ENCODE peak calls at places on chromosomes 11 and 22, in five cellular contexts. C is fibroblast of lung, T is psoas muscle, J is GM23248, H is ovary. D is an unnamed sample.

GRCh38 chr11:69344570-69345145 is 50.7 kb downstream of the MYEOV start:
- DNase-seq in C (no peak), T (no peak), J (no peak), H (no peak), D (no peak)

GRCh38 chr11:114890076-114890475 is 211.7 kb downstream of the NXPE2 start:
- DNase-seq in C (no peak), T (no peak), J (no peak), H (no peak), D (no peak)

GRCh38 chr11:2237457-2238238 is 32.7 kb downstream of the ASCL2 start:
- DNase-seq in C (no peak), T (no peak), J (no peak), H (no peak), D (no peak)

GRCh38 chr22:27726726-27727449 is 74.7 kb downstream of the MN1 start:
- DNase-seq in C (peak; percentile 84), T (peak; percentile 64), J (peak; percentile 95), H (peak; percentile 59), D (peak; percentile 81)

GRCh38 chr11:35214792-35215193 is 75.8 kb downstream of the CD44 start:
- DNase-seq in C (peak; percentile 100), T (no peak), J (peak; percentile 98), H (no peak), D (no peak)

GRCh38 chr11:70630816-70631623 is 232.7 kb downstream of the CTTN start:
- DNase-seq in C (no peak), T (no peak), J (peak; percentile 7), H (no peak), D (no peak)

GRCh38 chr11:1864831-1865665 is 12.2 kb downstream of the LSP1 start:
- DNase-seq in C (no peak), T (peak; percentile 79), J (no peak), H (peak; percentile 61), D (no peak)

GRCh38 chr11:45765836-45766235 is 39.1 kb upstream of the SLC35C1 start:
- DNase-seq in C (no peak), T (no peak), J (no peak), H (no peak), D (no peak)

GRCh38 chr11:10478574-10479550 is 23.8 kb downstream of the AMPD3 start:
- DNase-seq in C (no peak), T (no peak), J (peak; percentile 19), H (no peak), D (peak; percentile 69)

GRCh38 chr11:36507824-36508489 is 2.1 kb downstream of the TRAF6 start:
- DNase-seq in C (no peak), T (peak; percentile 52), J (peak; percentile 20), H (no peak), D (no peak)

GRCh38 chr22:44359496-44360110 is 46.9 kb upstream of the SHISAL1 start:
- DNase-seq in C (no peak), T (peak; percentile 40), J (no peak), H (peak; percentile 28), D (peak; percentile 27)

GRCh38 chr22:46627806-46628482 is 7.8 kb downstream of the GRAMD4 start:
- DNase-seq in C (no peak), T (peak; percentile 39), J (no peak), H (no peak), D (peak; percentile 37)

GRCh38 chr11:128934351-128934750 is 8.3 kb downstream of the TP53AIP1 start:
- DNase-seq in C (no peak), T (no peak), J (no peak), H (no peak), D (no peak)

GRCh38 chr22:37991738-37992442 is 7.5 kb upstream of the SOX10 start:
- DNase-seq in C (no peak), T (no peak), J (peak; percentile 9), H (no peak), D (no peak)

GRCh38 chr11:108985611-108986279 is 320.9 kb downstream of the DDX10 start:
- DNase-seq in C (peak; percentile 72), T (no peak), J (peak; percentile 80), H (no peak), D (no peak)

GRCh38 chr11:96567667-96568066 is 177.9 kb downstream of the JRKL start:
- DNase-seq in C (no peak), T (no peak), J (no peak), H (no peak), D (no peak)

GRCh38 chr11:73398132-73398526 is 21.9 kb downstream of the RELT start:
- DNase-seq in C (no peak), T (no peak), J (no peak), H (no peak), D (no peak)

GRCh38 chr11:14249121-14249963 is 109.6 kb downstream of the RRAS2 start:
- DNase-seq in C (peak; percentile 21), T (peak; percentile 75), J (peak; percentile 72), H (peak; percentile 72), D (peak; percentile 87)

GRCh38 chr11:70036971-70037882 is 40.9 kb upstream of the ANO1 start:
- DNase-seq in C (no peak), T (no peak), J (no peak), H (no peak), D (peak; percentile 8)

GRCh38 chr11:6606471-6607189 is 3.1 kb downstream of the ILK start:
- DNase-seq in C (peak; percentile 96), T (peak; percentile 94), J (peak; percentile 94), H (peak; percentile 92), D (peak; percentile 98)

GRCh38 chr22:44519895-44520294 is 21.9 kb upstream of the RTL6 start:
- DNase-seq in C (no peak), T (no peak), J (no peak), H (no peak), D (no peak)

GRCh38 chr11:22982903-22983302 is 122.6 kb upstream of the CCDC179 start:
- DNase-seq in C (no peak), T (no peak), J (no peak), H (no peak), D (no peak)

GRCh38 chr22:43988116-43988817 is 33.0 kb downstream of the SAMM50 start:
- DNase-seq in C (no peak), T (no peak), J (no peak), H (no peak), D (no peak)

DNA sequence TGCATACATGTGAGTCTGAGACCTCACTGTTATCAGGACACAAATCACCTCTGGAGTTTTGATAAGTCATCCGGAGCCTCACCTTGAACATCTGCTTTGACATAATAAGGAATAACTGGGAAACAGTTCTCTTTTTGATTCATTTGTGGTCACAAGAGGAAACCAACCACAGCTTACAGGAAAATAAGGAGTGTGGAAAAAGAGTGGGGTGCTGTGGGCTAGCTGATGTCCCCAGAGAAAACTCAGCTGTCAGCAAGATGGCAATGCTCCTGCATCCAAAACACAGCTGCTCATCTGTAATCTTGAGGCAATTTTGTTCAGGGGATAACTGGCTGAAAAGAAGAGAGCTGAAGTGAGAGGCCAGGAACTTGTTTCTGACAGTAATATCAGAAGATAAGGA is 416.4 kb upstream of the SYN3 start:
- DNase-seq in C (peak; percentile 9), T (no peak), J (no peak), H (no peak), D (no peak)
- H3K4me1 ChIP-seq in C (no peaks in the 10 kb centered on the region), T (peaks cover 38% of the 10 kb centered on the region), J (peaks cover 12% of the 10 kb centered on the region), H (no peaks in the 10 kb centered on the region), D (no peaks in the 10 kb centered on the region)

GRCh38 chr22:49077036-49077393 is 750.7 kb downstream of the BRD1 start:
- DNase-seq in C (no peak), T (peak; percentile 19), J (no peak), H (no peak), D (peak; percentile 62)

GRCh38 chr22:49075150-49075549 is 752.5 kb downstream of the BRD1 start:
- DNase-seq in C (no peak), T (peak; percentile 8), J (no peak), H (no peak), D (no peak)

GRCh38 chr22:49076300-49077035 is 751.2 kb downstream of the BRD1 start:
- DNase-seq in C (no peak), T (peak; percentile 12), J (no peak), H (no peak), D (peak; percentile 41)

GRCh38 chr22:49073873-49074417 is 753.7 kb downstream of the BRD1 start:
- DNase-seq in C (no peak), T (no peak), J (no peak), H (no peak), D (no peak)

DNA sequence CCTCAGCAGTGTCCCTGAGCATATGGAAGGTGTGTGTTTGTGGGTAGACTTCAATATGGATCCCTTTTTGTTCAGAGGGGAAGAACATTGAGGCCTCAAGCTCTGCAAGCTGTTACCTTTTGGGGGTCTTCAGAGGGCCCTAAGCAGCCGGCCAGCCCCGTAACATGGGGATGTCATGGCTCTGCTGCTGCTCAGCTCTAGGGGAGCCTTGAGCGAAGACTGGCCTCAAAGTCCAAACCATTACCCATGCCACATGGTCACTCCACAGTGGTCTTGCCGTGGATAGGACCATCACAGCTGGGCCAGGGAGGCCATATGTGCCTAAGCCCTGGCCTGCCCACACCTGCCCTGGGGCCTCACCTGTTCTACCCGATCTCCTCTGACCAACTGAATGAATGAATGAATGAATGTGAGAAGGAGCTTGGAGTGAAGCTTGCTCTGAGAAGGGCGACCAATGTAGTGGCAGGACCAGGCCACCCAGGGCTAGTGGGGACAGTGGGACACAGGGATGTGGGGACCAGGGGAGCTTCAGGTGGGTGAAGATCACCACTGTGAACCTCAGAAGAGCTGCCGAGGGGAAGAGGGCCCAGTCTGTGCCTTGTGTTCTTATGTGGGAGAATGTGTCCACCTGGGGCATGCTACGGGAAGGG is 754.6 kb downstream of the BRD1 start:
- DNase-seq in C (no peak), T (peak; percentile 11), J (no peak), H (no peak), D (peak; percentile 28)
- H3K4me3 ChIP-seq in C (no peak overlapping the region), T (no peak overlapping the region), J (no peak overlapping the region), H (no peak overlapping the region), D (no peak overlapping the region)

GRCh38 chr22:30390974-30391691 is 3.9 kb upstream of the RNF215 start:
- DNase-seq in C (peak; percentile 70), T (peak; percentile 73), J (peak; percentile 78), H (peak; percentile 60), D (no peak)

GRCh38 chr22:30392661-30393321 is 4.0 kb upstream of the SEC14L2 start:
- DNase-seq in C (no peak), T (no peak), J (peak; percentile 40), H (no peak), D (no peak)

GRCh38 chr22:30393885-30394284 is 2.9 kb upstream of the SEC14L2 start:
- DNase-seq in C (no peak), T (no peak), J (no peak), H (no peak), D (no peak)

GRCh38 chr22:30396871-30397655 is at the start of gene SEC14L2:
- DNase-seq in C (peak; percentile 49), T (peak; percentile 80), J (peak; percentile 84), H (peak; percentile 70), D (peak; percentile 92)

DNA sequence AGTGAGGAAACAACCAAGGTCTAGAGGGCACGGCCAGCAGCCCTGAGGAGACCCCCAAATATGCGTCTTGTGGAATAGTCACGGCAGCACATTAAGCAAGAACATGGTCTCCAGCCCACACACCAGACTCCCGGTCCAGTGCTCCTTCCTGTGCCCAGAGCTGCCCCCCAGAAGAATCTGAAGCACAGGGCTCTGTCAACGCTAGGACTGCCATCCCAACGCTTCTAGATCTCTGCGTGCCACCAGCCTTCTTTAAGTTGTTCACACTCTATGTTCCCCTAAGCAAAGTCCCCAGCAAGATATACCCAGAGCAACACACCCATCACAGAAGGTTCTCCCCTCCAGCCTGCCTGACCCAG is 3.5 kb upstream of the SEC14L2 start:
- DNase-seq in C (no peak), T (no peak), J (no peak), H (no peak), D (no peak)
- H3K27ac ChIP-seq in C (no peak overlapping the region), T (no peak overlapping the region), J (no peak overlapping the region), H (no peak overlapping the region), D (no peak overlapping the region)

DNA sequence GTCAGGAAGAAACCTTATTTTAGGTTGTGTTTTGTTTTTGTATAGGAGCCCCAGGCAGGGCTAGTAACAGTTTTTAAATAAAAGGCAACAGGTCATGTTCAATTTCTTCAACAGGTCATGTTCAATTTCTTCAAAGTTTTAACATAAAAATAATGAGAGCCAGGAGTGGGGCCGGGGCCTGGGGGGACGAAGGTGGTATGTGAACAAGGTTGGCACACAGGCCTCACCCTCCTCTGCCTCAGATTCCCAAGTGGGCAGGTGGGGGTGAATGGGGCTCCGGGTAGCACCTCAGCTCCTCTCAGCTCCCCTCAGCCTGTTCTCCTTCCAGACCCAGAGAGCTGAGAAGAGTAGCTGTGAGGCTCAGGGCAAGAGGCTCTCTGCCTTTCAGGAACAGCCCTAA is 4.4 kb downstream of the DERL3 start:
- DNase-seq in C (no peak), T (no peak), J (no peak), H (peak; percentile 20), D (peak; percentile 69)
- H3K4me1 ChIP-seq in C (no peaks in the 10 kb centered on the region), T (peaks cover 57% of the 10 kb centered on the region), J (peaks cover 9% of the 10 kb centered on the region), H (peaks cover 12% of the 10 kb centered on the region), D (no peaks in the 10 kb centered on the region)

D was measured in aorta.